ENCODE peak calls at places on chromosomes 6 and 20, in eight cellular contexts. X is COR-L47; Q is left ventricle myocardium inferior; H is NCI-H1105; P is activated CD8-positive, alpha-beta memory T cell treated with anti-CD3 and anti-CD28 coated beads for 4 hours; U is GM20000; V is NCI-H345; Y is progenitor cell of endocrine pancreas. Z is an unnamed sample.

GRCh38 chr6:165881812-165882211 is 218.8 kb upstream of the PDE10A start:
- DNase-seq in Q (no peak), Y (no peak), V (no peak), H (no peak), U (no peak), X (no peak), P (no peak), Z (no peak)

GRCh38 chr20:23705895-23706294 is 17.1 kb upstream of the CST4 start:
- DNase-seq in V (no peak), U (no peak), Q (no peak), Y (no peak), P (no peak), X (no peak), H (no peak), Z (no peak)

GRCh38 chr20:6898928-6899327 is 131.4 kb downstream of the BMP2 start:
- DNase-seq in Y (no peak), P (no peak), V (peak; percentile 22), U (no peak), Q (no peak), X (peak; percentile 49), H (no peak), Z (no peak)

GRCh38 chr6:141421378-141421777 is 711.3 kb upstream of the GJE1 start:
- DNase-seq in H (no peak), V (no peak), Q (no peak), U (no peak), X (no peak), P (no peak), Y (no peak), Z (no peak)

GRCh38 chr6:160798625-160799024 is 96.6 kb downstream of the PLG start:
- DNase-seq in H (no peak), Q (no peak), U (no peak), X (no peak), P (no peak), Y (no peak), V (no peak), Z (no peak)

GRCh38 chr6:70841115-70841514 is 115.7 kb downstream of the B3GAT2 start:
- DNase-seq in X (no peak), Y (no peak), H (no peak), V (no peak), P (no peak), Q (no peak), U (no peak), Z (no peak)

GRCh38 chr6:163782436-163783003 is 368.0 kb downstream of the QKI start:
- DNase-seq in V (no peak), P (no peak), X (no peak), H (no peak), U (peak; percentile 19), Q (no peak), Y (no peak), Z (no peak)

GRCh38 chr6:53837875-53838806 is 43.3 kb downstream of the LRRC1 start:
- DNase-seq in V (peak; percentile 51), X (peak; percentile 38), H (peak; percentile 61), U (no peak), Q (no peak), P (no peak), Y (no peak), Z (no peak)

GRCh38 chr6:3776881-3777507 is 25.5 kb upstream of the PXDC1 start:
- DNase-seq in Y (no peak), Q (no peak), P (no peak), H (no peak), U (no peak), V (no peak), X (no peak), Z (no peak)

GRCh38 chr20:36086767-36087166 is 67.8 kb upstream of the EPB41L1 start:
- DNase-seq in H (no peak), P (no peak), V (no peak), U (no peak), X (no peak), Q (no peak), Y (no peak), Z (no peak)

GRCh38 chr6:135922170-135922569 is 70.7 kb downstream of the PDE7B start:
- DNase-seq in Q (no peak), H (no peak), U (no peak), X (no peak), Y (no peak), V (no peak), P (no peak), Z (peak; percentile 39)

GRCh38 chr20:49245921-49246740 is 26.9 kb downstream of the DDX27 start:
- DNase-seq in P (no peak), Q (peak; percentile 23), X (peak; percentile 38), H (peak; percentile 52), U (peak; percentile 62), V (peak; percentile 36), Y (no peak), Z (peak; percentile 32)

GRCh38 chr6:34610819-34611477 is 54.8 kb upstream of the SPDEF start:
- DNase-seq in P (no peak), X (no peak), Y (no peak), V (no peak), Q (no peak), U (no peak), H (no peak), Z (no peak)

GRCh38 chr6:104704191-104704590 is 155.5 kb downstream of the HACE1 start:
- DNase-seq in Q (no peak), X (no peak), U (no peak), P (no peak), V (no peak), Y (no peak), H (no peak), Z (no peak)

GRCh38 chr6:139135578-139136545 is 982 bp downstream of the HECA start:
- DNase-seq in Y (peak; percentile 30), Q (peak; percentile 78), H (no peak), V (peak; percentile 25), P (no peak), X (no peak), U (peak; percentile 71), Z (no peak)

GRCh38 chr6:144696610-144697376 is 411.7 kb downstream of the UTRN start:
- DNase-seq in P (no peak), Y (no peak), Q (no peak), U (no peak), V (no peak), X (no peak), H (no peak), Z (no peak)

GRCh38 chr6:121944361-121944760 is 455.1 kb upstream of the HSF2 start:
- DNase-seq in V (no peak), P (no peak), Y (no peak), X (no peak), H (no peak), U (no peak), Q (no peak), Z (no peak)